ENCODE peak calls at places on chromosome 20, in nine cellular contexts. E is GM20000, A is upper lobe of right lung, K is HFFc6, U is MCF 10A, M is mucosa of descending colon, F is astrocyte of the spinal cord, O is heart right ventricle, I is HFF-Myc. Y is an unnamed sample.

GRCh38 chr20:62905536-62906117 is 20.7 kb downstream of the DIDO1 start:
- DNase-seq in E (no peak), O (no peak), U (no peak), F (no peak), K (no peak), I (no peak), M (peak; percentile 13), A (no peak), Y (no peak)

GRCh38 chr20:59811681-59812171 is 121.7 kb downstream of the SYCP2 start:
- DNase-seq in A (no peak), I (no peak), U (no peak), M (no peak), E (no peak), F (no peak), K (no peak), O (no peak), Y (peak; percentile 8)

GRCh38 chr20:38893056-38893455 is 33.2 kb upstream of the FAM83D start:
- DNase-seq in M (no peak), E (no peak), U (no peak), A (no peak), O (no peak), I (no peak), K (no peak), F (no peak), Y (no peak)

GRCh38 chr20:44946266-44946852 is 13.8 kb downstream of the TOMM34 start:
- DNase-seq in O (no peak), F (no peak), M (no peak), I (no peak), U (no peak), A (no peak), E (no peak), K (no peak), Y (no peak)

GRCh38 chr20:47353697-47354387 is 2.7 kb downstream of the ZMYND8 start:
- DNase-seq in F (peak; percentile 33), M (no peak), K (no peak), E (no peak), O (no peak), A (no peak), U (peak; percentile 21), I (no peak), Y (no peak)

GRCh38 chr20:6702144-6702543 is 65.3 kb upstream of the BMP2 start:
- DNase-seq in E (no peak), I (no peak), U (no peak), A (no peak), K (no peak), O (no peak), M (no peak), F (no peak), Y (no peak)

GRCh38 chr20:11352041-11352440 is 565.7 kb upstream of the BTBD3 start:
- DNase-seq in I (no peak), M (no peak), E (no peak), U (no peak), O (no peak), F (no peak), K (no peak), A (no peak), Y (no peak)

GRCh38 chr20:63045991-63046390 is 39.2 kb upstream of the BHLHE23 start:
- DNase-seq in U (no peak), K (no peak), I (no peak), E (no peak), F (no peak), O (no peak), A (no peak), M (no peak), Y (no peak)

GRCh38 chr20:542777-543368 is 717 bp downstream of the CSNK2A1 start:
- DNase-seq in E (peak; percentile 41), U (no peak), M (peak; percentile 64), O (no peak), F (no peak), I (no peak), K (no peak), A (peak; percentile 71), Y (peak; percentile 44)

GRCh38 chr20:58719258-58719657 is 26.7 kb downstream of the NPEPL1 start:
- DNase-seq in F (no peak), O (no peak), E (no peak), U (no peak), A (peak; percentile 38), M (no peak), K (no peak), I (no peak), Y (no peak)

GRCh38 chr20:36792422-36792821 is 18.9 kb upstream of the DSN1 start:
- DNase-seq in M (no peak), F (peak; percentile 66), A (no peak), K (peak; percentile 76), I (no peak), O (peak; percentile 45), E (peak; percentile 73), U (peak; percentile 36), Y (no peak)

GRCh38 chr20:57109151-57109953 is 157.1 kb downstream of the BMP7 start:
- DNase-seq in U (no peak), O (no peak), K (no peak), I (no peak), F (no peak), A (no peak), M (no peak), E (no peak), Y (no peak)

GRCh38 chr20:44496976-44497375 is 21.3 kb downstream of the TTPAL start:
- DNase-seq in K (peak; percentile 91), I (no peak), U (peak; percentile 85), O (no peak), F (peak; percentile 87), M (no peak), E (no peak), A (no peak), Y (no peak)

GRCh38 chr20:45545754-45546453 is 1.3 kb downstream of the EPPIN start:
- DNase-seq in K (peak; percentile 14), O (no peak), E (peak; percentile 10), M (no peak), A (no peak), U (peak; percentile 39), F (peak; percentile 7), I (peak; percentile 7), Y (no peak)

GRCh38 chr20:5168582-5169396 is 42.0 kb downstream of the CDS2 start:
- DNase-seq in U (peak; percentile 46), O (peak; percentile 56), E (no peak), K (peak; percentile 27), I (no peak), M (no peak), A (no peak), F (peak; percentile 70), Y (no peak)

GRCh38 chr20:58702161-58702510 is 9.5 kb downstream of the NPEPL1 start:
- DNase-seq in U (no peak), E (no peak), I (no peak), K (no peak), O (no peak), A (no peak), M (no peak), F (no peak), Y (no peak)

GRCh38 chr20:8635048-8635572 is 433.8 kb upstream of the PLCB4 start:
- DNase-seq in O (no peak), M (no peak), E (no peak), K (no peak), U (no peak), A (no peak), F (no peak), I (no peak), Y (no peak)
- TF ChIP-seq CTCF in O (no peak), M (no peak), E (no peak), K (no peak), U (no peak), A (no peak), F (no peak), I (no peak), Y (no peak)

GRCh38 chr20:54106162-54106561 is 35.8 kb upstream of the BCAS1 start:
- DNase-seq in F (no peak), A (no peak), O (no peak), U (no peak), M (no peak), K (no peak), I (no peak), E (no peak), Y (no peak)

GRCh38 chr20:54103067-54103761 is 32.8 kb upstream of the BCAS1 start:
- DNase-seq in F (peak; percentile 65), U (peak; percentile 83), E (peak; percentile 71), A (peak; percentile 91), O (peak; percentile 55), I (no peak), M (peak; percentile 94), K (peak; percentile 68), Y (peak; percentile 93)

GRCh38 chr20:54102543-54102942 is 32.1 kb upstream of the BCAS1 start:
- DNase-seq in F (no peak), A (no peak), U (no peak), K (no peak), M (no peak), O (no peak), E (no peak), I (no peak), Y (no peak)

GRCh38 chr20:54105653-54106052 is 35.3 kb upstream of the BCAS1 start:
- DNase-seq in K (no peak), F (no peak), O (no peak), E (no peak), I (no peak), U (peak; percentile 62), A (no peak), M (no peak), Y (no peak)

DNA sequence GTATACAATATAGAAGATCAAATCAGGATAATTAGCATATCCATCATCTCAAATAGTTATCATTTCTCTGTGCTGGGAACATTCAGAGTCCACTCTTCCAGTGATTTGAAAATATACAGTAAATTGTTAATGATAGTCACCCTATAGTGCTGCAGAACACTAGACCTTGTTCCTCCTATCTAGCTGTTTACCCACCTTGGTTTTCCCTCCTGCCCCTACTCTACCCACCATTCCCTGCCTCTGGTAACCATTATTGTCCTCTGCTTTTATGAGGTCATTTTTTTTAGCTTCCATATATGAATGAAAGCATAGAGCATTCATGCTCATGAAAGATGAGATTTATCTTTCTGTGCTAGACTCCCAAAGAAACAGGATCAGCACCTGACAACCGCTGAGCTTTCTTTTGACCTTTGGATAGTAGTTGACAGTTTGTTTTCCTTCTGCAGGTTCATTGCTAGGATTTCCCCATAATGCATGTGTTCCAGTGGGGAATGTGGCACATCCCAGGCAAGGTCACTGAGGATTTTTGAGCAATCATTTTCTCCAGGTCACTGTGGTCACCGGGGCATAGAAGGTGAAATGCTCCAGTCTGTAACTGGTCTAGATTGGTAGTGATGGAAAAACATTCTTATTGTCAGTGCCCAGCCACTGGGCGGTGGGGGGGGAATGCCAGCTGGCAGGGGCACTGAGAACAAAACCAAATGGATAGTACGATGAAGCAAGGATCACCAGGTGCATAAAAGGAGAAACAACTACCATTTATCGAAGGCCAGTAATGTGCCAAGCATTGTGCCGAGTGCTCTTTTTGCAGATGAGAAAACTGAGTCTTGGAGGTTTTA is 33.6 kb upstream of the BCAS1 start:
- DNase-seq in O (no peak), I (no peak), A (no peak), U (no peak), E (no peak), K (no peak), M (peak; percentile 44), F (no peak), Y (no peak)
- TF ChIP-seq CTCF in O (no peak), I (no peak), A (no peak), U (no peak), E (no peak), K (peak; percentile 56), M (no peak), F (no peak), Y (no peak)

GRCh38 chr20:42027746-42028268 is 409.6 kb upstream of the CHD6 start:
- DNase-seq in E (no peak), F (no peak), M (no peak), U (no peak), A (no peak), I (no peak), K (no peak), O (no peak), Y (no peak)
- TF ChIP-seq CTCF in E (no peak), F (no peak), M (no peak), U (no peak), A (no peak), I (no peak), K (no peak), O (no peak), Y (no peak)

GRCh38 chr20:24588725-24589340 is 119.4 kb downstream of the SYNDIG1 start:
- DNase-seq in U (no peak), A (no peak), O (no peak), E (no peak), F (no peak), M (no peak), I (no peak), K (no peak), Y (no peak)
- TF ChIP-seq CTCF in U (no peak), A (no peak), O (no peak), E (no peak), F (no peak), M (no peak), I (no peak), K (no peak), Y (no peak)

Y was measured in colonic mucosa.